ENCODE peak calls at places on chromosomes 6 and 20, in six cellular contexts. K is keratinocyte, U is GM12878, E is GM23248, M is PC-3, I is H1. P is an unnamed sample.

GRCh38 chr6:138520463-138520862 is 21.2 kb upstream of the NHSL1 start:
- DNase-seq in K (no peak), U (no peak), E (peak), M (peak), I (no peak), P (no peak)

GRCh38 chr6:150185697-150186096 is 42.9 kb downstream of the PPP1R14C start:
- DNase-seq in K (no peak), U (no peak), E (no peak), M (no peak), I (no peak), P (no peak)

GRCh38 chr6:47301441-47301840 is 8.3 kb downstream of the TNFRSF21 start:
- DNase-seq in K (no peak), U (no peak), E (no peak), M (no peak), I (no peak), P (no peak)

GRCh38 chr20:8812818-8813217 is 256.1 kb upstream of the PLCB4 start:
- DNase-seq in K (no peak), U (no peak), E (no peak), M (no peak), I (peak), P (no peak)

GRCh38 chr6:42383421-42384208 is 68.1 kb downstream of the TRERF1 start:
- DNase-seq in K (no peak), U (no peak), E (no peak), M (no peak), I (no peak), P (no peak)

GRCh38 chr6:146785001-146785585 is 186.3 kb downstream of the ADGB start:
- DNase-seq in K (no peak), U (no peak), E (peak), M (peak), I (no peak), P (no peak)

GRCh38 chr6:53854843-53855567 is 60.2 kb downstream of the LRRC1 start:
- DNase-seq in K (peak), U (peak), E (no peak), M (no peak), I (no peak), P (peak)

GRCh38 chr6:88512951-88513350 is 346.8 kb upstream of the CNR1 start:
- DNase-seq in K (no peak), U (no peak), E (no peak), M (no peak), I (no peak), P (no peak)

GRCh38 chr6:118859517-118860064 is 34.4 kb upstream of the ASF1A start:
- DNase-seq in K (no peak), U (no peak), E (no peak), M (no peak), I (no peak), P (no peak)

GRCh38 chr6:105678516-105678915 is 275.6 kb upstream of the PREP start:
- DNase-seq in K (no peak), U (no peak), E (peak), M (peak), I (no peak), P (peak)

GRCh38 chr20:52001999-52002666 is 189.4 kb downstream of the ZFP64 start:
- DNase-seq in K (no peak), U (no peak), E (no peak), M (peak), I (no peak), P (peak)

GRCh38 chr6:151004415-151005024 is 139.0 kb downstream of the MTHFD1L start:
- DNase-seq in K (no peak), U (no peak), E (peak), M (peak), I (no peak), P (peak)

GRCh38 chr20:57212890-57213276 is 53.6 kb downstream of the BMP7 start:
- DNase-seq in K (no peak), U (no peak), E (no peak), M (no peak), I (no peak), P (no peak)

GRCh38 chr20:59182401-59183044 is 18.9 kb downstream of the ZNF831 start:
- DNase-seq in K (no peak), U (no peak), E (no peak), M (no peak), I (no peak), P (no peak)

GRCh38 chr20:59242714-59243626 is 57.4 kb upstream of the EDN3 start:
- DNase-seq in K (no peak), U (no peak), E (peak), M (peak), I (no peak), P (no peak)

GRCh38 chr20:17376031-17376430 is 149.2 kb downstream of the PCSK2 start:
- DNase-seq in K (no peak), U (no peak), E (no peak), M (no peak), I (no peak), P (no peak)

GRCh38 chr6:65760285-65760684 is 53.3 kb upstream of the EYS start:
- DNase-seq in K (no peak), U (no peak), E (peak), M (peak), I (no peak), P (no peak)

GRCh38 chr20:58755751-58756524 is 63.3 kb downstream of the NPEPL1 start:
- DNase-seq in K (no peak), U (no peak), E (no peak), M (no peak), I (no peak), P (no peak)

GRCh38 chr6:168441434-168442391 is 729 bp downstream of the SMOC2 start:
- DNase-seq in K (no peak), U (no peak), E (no peak), M (no peak), I (no peak), P (no peak)

GRCh38 chr6:62390413-62390812 is 104.4 kb upstream of the KHDRBS2 start:
- DNase-seq in K (no peak), U (no peak), E (no peak), M (peak), I (no peak), P (no peak)

GRCh38 chr20:53609501-53610445 is 16.1 kb upstream of the ZNF217 start:
- DNase-seq in K (no peak), U (no peak), E (peak), M (peak), I (no peak), P (no peak)

GRCh38 chr6:107862383-107862782 is 38.3 kb upstream of the SCML4 start:
- DNase-seq in K (no peak), U (no peak), E (no peak), M (no peak), I (no peak), P (no peak)

GRCh38 chr6:37741757-37742400 is 44.2 kb upstream of the MDGA1 start:
- DNase-seq in K (no peak), U (no peak), E (peak), M (no peak), I (no peak), P (peak)

GRCh38 chr6:83464741-83465140 is 33.9 kb upstream of the ME1 start:
- DNase-seq in K (peak), U (no peak), E (no peak), M (peak), I (no peak), P (peak)

GRCh38 chr6:37624121-37624520 is 73.6 kb downstream of the MDGA1 start:
- DNase-seq in K (peak), U (no peak), E (no peak), M (peak), I (no peak), P (peak)

GRCh38 chr6:119482850-119483285 is 133.3 kb upstream of the MAN1A1 start:
- DNase-seq in K (no peak), U (no peak), E (no peak), M (no peak), I (no peak), P (no peak)

GRCh38 chr6:83057705-83058321 is 7.8 kb downstream of the UBE3D start:
- DNase-seq in K (no peak), U (no peak), E (peak), M (peak), I (no peak), P (no peak)

GRCh38 chr6:13395272-13396237 is 67.2 kb upstream of the TBC1D7 start:
- DNase-seq in K (no peak), U (no peak), E (peak), M (peak), I (no peak), P (peak)

GRCh38 chr20:57009355-57009754 is 257.1 kb downstream of the BMP7 start:
- DNase-seq in K (no peak), U (no peak), E (no peak), M (no peak), I (no peak), P (no peak)

GRCh38 chr6:6911391-6911790 is 196.4 kb upstream of the RREB1 start:
- DNase-seq in K (no peak), U (no peak), E (no peak), M (no peak), I (no peak), P (no peak)

GRCh38 chr20:33859157-33859695 is 48.1 kb downstream of the CHMP4B start:
- DNase-seq in K (no peak), U (no peak), E (no peak), M (no peak), I (no peak), P (peak)

GRCh38 chr6:9140861-9141534 is 705.7 kb upstream of the SLC35B3 start:
- DNase-seq in K (no peak), U (no peak), E (peak), M (peak), I (no peak), P (no peak)

GRCh38 chr20:32343438-32343837 is 14.7 kb upstream of the ASXL1 start:
- DNase-seq in K (no peak), U (no peak), E (peak), M (peak), I (no peak), P (no peak)

GRCh38 chr20:50982372-50982771 is 23.8 kb downstream of the MOCS3 start:
- DNase-seq in K (peak), U (no peak), E (peak), M (peak), I (no peak), P (peak)

GRCh38 chr6:99119109-99120031 is 171.6 kb upstream of the FBXL4 start:
- DNase-seq in K (no peak), U (no peak), E (peak), M (peak), I (no peak), P (peak)

GRCh38 chr6:168004023-168004422 is 6.6 kb downstream of the KIF25 start:
- DNase-seq in K (no peak), U (no peak), E (no peak), M (no peak), I (no peak), P (no peak)

GRCh38 chr20:2693286-2693995 is 861 bp downstream of the EBF4 start:
- DNase-seq in K (no peak), U (no peak), E (peak), M (no peak), I (no peak), P (no peak)

GRCh38 chr20:16107172-16107870 is 465.9 kb downstream of the KIF16B start:
- DNase-seq in K (no peak), U (no peak), E (no peak), M (no peak), I (no peak), P (no peak)

DNA sequence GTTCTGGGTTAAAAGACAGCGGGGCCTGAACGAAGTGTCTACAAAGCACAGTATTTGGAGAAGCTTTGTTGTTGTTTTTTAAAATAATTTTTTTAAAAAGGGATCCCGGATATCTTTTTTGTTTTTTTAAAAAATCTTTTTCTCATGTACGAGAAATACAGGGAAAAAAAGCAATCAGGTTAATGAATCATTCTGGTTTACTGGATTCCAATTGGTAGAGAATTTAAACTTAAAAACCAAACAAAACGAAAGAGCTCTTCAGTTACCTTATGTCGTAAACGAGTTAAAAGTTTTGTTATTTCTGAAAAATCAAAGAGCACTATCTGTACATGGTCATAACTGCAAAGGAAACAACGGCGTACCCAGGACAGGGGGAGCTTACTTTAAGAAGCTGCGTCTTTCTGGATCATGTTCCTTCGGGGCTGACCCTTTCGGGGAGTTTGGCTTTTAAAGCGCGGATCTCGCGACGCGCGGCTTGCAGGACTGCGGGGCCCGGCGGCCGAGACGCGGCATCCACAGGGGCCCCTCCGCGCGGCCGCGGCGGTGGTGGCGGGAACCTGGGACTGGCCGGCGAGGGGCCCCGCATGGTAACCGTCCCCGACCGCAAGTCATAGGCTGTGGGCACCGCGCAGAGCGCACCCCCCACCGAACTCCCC is 927 bp downstream of the IL20RA start:
- DNase-seq in K (no peak), U (no peak), E (peak), M (peak), I (no peak), P (peak)
- TF ChIP-seq EZH2 in K (no peak), U (peak), E (no peak), M (no peak), I (no peak), P (no peak)

DNA sequence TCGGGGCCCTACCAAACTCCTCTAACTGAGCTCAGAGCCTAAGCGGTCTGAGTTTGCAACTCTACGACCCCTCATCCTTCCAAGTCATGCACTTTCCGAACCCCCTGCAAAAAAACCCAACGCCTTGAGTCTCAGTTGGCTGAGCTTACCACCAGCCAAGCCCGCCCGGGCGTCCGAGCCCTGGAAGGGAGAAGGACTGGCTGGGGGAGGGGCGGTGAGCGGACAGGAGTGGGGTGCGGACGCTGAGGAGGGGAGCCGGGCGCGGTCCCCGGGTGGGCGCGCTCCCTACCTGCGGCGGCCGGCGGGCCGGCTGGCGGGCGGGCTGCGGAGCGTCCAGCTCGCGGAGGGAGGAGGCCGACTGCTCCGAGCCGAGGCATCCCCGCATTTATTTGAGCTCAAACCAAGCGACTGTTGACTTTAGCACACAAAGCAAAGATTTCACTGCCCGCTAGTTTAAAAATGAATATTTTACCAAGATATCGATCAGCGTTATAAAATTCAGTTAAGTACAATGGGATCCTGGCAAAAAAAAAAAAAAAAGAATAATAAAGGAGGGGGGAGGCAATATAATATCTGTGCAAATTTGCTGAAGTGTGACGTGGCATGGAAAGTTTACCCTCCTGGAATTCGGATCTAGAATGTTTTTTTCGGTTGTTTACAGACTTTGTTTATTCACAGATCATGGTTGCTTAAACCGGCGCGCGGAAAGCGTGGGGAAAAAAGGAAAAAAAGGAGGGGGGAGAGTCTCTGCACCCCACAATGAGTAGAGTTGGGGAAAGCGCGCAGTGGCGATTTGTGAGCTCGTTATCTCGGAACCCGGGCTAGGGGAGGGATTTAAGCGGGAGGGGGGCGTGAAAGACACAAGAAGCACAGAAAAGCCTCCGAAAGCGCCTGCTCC is 5.9 kb downstream of the FOXA2 start:
- DNase-seq in K (no peak), U (no peak), E (no peak), M (peak), I (no peak), P (no peak)
- TF ChIP-seq EZH2 in K (peak), U (no peak), E (peak), M (peak), I (peak), P (no peak)

GRCh38 chr20:62549029-62549428 is 73.2 kb upstream of the GATA5 start:
- DNase-seq in K (no peak), U (no peak), E (no peak), M (no peak), I (no peak), P (no peak)
- TF ChIP-seq EZH2 in K (no peak), U (no peak), E (no peak), M (no peak), I (no peak), P (no peak)

GRCh38 chr20:21100590-21101452 is 5.3 kb downstream of the LINC00237 start:
- DNase-seq in K (no peak), U (no peak), E (peak), M (no peak), I (peak), P (no peak)
- TF ChIP-seq EZH2 in K (peak), U (peak), E (peak), M (no peak), I (no peak), P (no peak)

DNA sequence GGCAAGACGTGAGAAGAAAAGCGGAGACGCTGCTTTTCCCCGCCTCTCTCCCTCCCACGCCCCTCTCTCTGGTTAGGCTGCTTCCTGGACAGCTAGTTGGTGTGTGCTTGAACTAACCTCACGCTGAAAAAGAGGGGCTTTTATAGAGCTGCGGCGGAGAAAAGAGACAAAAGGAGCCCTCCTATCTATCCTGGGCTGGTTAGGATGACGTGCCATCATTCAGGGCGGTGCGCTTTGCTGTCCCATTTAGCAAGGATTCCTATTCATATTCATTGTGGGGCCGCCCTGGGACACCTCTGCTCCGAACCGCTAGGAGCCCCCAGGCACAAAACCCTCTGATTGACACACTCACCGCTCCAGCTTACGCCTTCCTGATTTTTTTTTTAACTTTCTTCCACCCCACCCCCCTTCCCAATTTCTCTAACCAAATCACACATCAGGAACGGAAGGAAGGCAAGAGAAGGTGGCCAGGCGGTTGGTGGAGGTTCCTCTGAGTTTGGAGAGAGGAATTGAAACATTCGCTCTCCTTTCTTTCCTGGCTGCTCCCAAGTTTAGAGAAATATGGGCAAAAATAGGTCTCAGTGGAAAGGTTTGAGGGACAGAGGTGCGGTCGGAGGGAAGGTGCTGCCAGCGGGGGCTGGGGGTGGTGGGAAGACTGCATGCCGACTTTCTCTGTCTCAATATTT is at the start of gene OLIG3:
- DNase-seq in K (no peak), U (no peak), E (no peak), M (no peak), I (no peak), P (no peak)
- TF ChIP-seq EZH2 in K (peak), U (no peak), E (no peak), M (no peak), I (no peak), P (no peak)

DNA sequence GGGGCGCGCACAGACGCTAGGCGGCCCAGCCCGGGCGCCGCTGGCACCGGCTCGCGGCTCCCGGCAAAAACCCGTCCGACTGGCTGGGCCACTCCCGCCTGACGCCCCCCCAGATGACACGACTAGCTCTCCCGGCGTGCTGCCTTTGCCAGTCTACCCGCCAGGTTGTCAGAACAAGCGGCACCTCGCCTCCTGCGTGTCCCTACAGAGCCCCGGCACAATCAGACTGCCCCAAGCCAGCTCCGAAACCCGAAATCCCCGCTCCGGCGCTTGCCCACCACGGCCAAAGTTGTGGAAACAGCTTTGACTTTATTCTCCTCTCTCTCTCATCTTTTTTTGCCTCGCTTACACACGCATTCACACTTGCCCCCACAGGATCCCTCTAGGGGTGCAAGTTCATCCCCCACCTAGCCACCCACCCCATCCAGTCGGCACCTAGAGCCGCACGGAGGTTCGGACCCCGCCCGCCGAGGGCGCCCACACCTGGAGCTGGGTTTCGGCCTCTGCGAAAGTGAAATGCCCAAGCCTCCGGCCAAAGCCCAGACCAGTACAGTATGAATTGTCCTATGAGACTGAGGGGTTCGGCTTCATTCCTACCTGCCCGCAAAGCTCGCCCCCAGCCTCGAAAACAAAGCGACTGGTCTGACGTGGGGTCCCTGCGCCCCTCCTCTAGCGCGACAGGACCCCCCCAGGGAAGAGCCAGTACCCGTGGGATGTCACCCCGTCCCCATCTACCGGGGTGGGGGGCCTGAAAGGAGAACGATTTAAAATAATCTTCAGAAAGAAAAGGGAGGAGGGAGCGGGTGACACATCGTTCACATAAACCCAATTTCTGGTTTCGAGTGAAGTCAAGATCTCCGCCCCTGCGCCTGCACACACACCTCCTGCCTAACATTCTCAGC is 1.7 kb downstream of the TFAP2A start:
- DNase-seq in K (no peak), U (no peak), E (peak), M (peak), I (no peak), P (peak)
- TF ChIP-seq EZH2 in K (no peak), U (no peak), E (peak), M (no peak), I (peak), P (no peak)

DNA sequence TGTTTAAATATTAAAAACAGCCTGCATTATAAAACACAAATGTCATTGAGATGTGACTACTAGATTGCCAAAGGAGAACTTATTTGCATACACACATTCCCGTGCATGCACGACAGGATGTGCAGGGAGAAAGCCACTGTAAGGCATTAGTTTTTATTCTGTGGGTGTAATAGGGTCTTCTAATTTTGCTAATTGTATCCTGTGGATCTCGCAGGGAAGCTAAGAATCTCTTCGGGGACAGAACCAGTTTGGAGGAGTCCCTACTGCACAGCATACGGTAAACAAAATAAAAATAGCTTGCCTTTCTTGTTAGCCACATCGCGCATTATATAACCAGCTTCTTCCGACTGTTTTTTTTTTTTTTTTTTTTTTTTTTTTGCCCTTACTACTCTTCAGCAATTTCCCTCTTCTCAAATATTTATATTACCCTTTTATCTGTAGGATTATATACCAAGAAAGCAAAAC is 2.0 kb downstream of the ATXN1 start:
- DNase-seq in K (no peak), U (no peak), E (peak), M (peak), I (no peak), P (peak)
- TF ChIP-seq EZH2 in K (no peak), U (no peak), E (no peak), M (no peak), I (no peak), P (no peak)